ENCODE peak calls at places on chromosomes 12 and 14, in ten cellular contexts. T is amniotic stem cell; S is activated effector memory CD4-positive, alpha-beta T cell treated with Interleukin-2 at 50 U/mL for 16 hours; E is HL-60; L is HTR-8/SVneo; Q is HAP-1; M is CD4-positive, alpha-beta T cell; W is endodermal cell; D is stimulated activated CD4-positive, alpha-beta T cell treated with anti-CD3 and anti-CD28 coated beads, Interleukin-15, amount 100 ng/mL, for 1 hour; B is GF-D8. X is an unnamed sample.

GRCh38 chr12:121581681-121582439 is 1.0 kb upstream of the KDM2B start:
- DNase-seq in L (no peak), D (no peak), W (peak; percentile 72), Q (peak; percentile 12), S (no peak), B (no peak), T (peak; percentile 32), M (no peak), E (no peak), X (peak; percentile 36)

GRCh38 chr12:13386269-13387039 is 189.9 kb downstream of the EMP1 start:
- DNase-seq in L (no peak), S (no peak), W (peak; percentile 40), B (no peak), Q (no peak), E (no peak), T (no peak), D (no peak), M (no peak), X (no peak)

GRCh38 chr12:52205584-52206308 is 13.9 kb upstream of the KRT80 start:
- DNase-seq in Q (no peak), M (no peak), W (peak; percentile 42), B (no peak), E (no peak), L (no peak), S (no peak), D (no peak), T (no peak), X (no peak)

GRCh38 chr14:38389666-38390065 is 133.8 kb upstream of the CLEC14A start:
- DNase-seq in Q (no peak), L (no peak), W (no peak), B (no peak), S (no peak), T (no peak), D (no peak), E (no peak), M (no peak), X (no peak)

GRCh38 chr12:51188359-51189051 is 15.6 kb upstream of the TFCP2 start:
- DNase-seq in E (no peak), T (no peak), W (no peak), B (no peak), M (no peak), S (no peak), D (no peak), Q (no peak), L (no peak), X (no peak)

GRCh38 chr14:62674833-62675232 is 370.4 kb downstream of the KCNH5 start:
- DNase-seq in E (no peak), L (no peak), D (no peak), B (no peak), T (no peak), M (no peak), S (no peak), W (no peak), Q (no peak), X (no peak)

GRCh38 chr12:12499909-12500604 is 62.6 kb downstream of the DUSP16 start:
- DNase-seq in S (no peak), M (no peak), T (no peak), W (peak; percentile 68), E (no peak), D (no peak), L (no peak), B (no peak), Q (no peak), X (no peak)

GRCh38 chr12:27869567-27869966 is 89.5 kb upstream of the MANSC4 start:
- DNase-seq in L (no peak), T (no peak), B (no peak), M (no peak), W (no peak), D (no peak), E (no peak), Q (no peak), S (no peak), X (peak; percentile 8)

GRCh38 chr14:71354801-71355200 is 447.5 kb downstream of the PCNX1 start:
- DNase-seq in B (no peak), M (no peak), L (no peak), D (no peak), W (no peak), E (no peak), Q (no peak), T (no peak), S (no peak), X (no peak)

GRCh38 chr14:100471451-100472093 is 115.6 kb downstream of the BEGAIN start:
- DNase-seq in L (peak; percentile 35), S (no peak), M (no peak), B (no peak), T (no peak), Q (no peak), E (no peak), W (no peak), D (no peak), X (peak; percentile 13)

GRCh38 chr12:92550661-92551060 is 152.1 kb upstream of the PLEKHG7 start:
- DNase-seq in D (no peak), T (no peak), W (no peak), Q (no peak), M (no peak), L (no peak), S (no peak), E (no peak), B (no peak), X (no peak)

GRCh38 chr12:124286414-124286813 is 8.5 kb upstream of the RFLNA start:
- DNase-seq in B (no peak), S (no peak), M (no peak), W (no peak), D (no peak), E (no peak), L (no peak), Q (peak; percentile 42), T (no peak), X (no peak)

GRCh38 chr12:68482660-68483059 is 128.0 kb upstream of the RAP1B start:
- DNase-seq in L (no peak), S (no peak), W (no peak), D (no peak), T (no peak), Q (no peak), E (no peak), B (no peak), M (no peak), X (peak; percentile 20)

GRCh38 chr12:109730306-109731145 is 16.9 kb downstream of the FAM222A start:
- DNase-seq in T (no peak), Q (no peak), D (no peak), S (no peak), M (no peak), B (no peak), W (peak; percentile 41), L (no peak), E (no peak), X (no peak)

GRCh38 chr12:105538880-105539279 is 208.4 kb downstream of the C12orf75 start:
- DNase-seq in M (no peak), L (no peak), S (no peak), T (no peak), B (no peak), D (no peak), E (no peak), W (peak; percentile 33), Q (no peak), X (no peak)

GRCh38 chr14:99267871-99268775 is 3.9 kb downstream of the BCL11B start:
- DNase-seq in M (no peak), Q (no peak), E (no peak), W (peak; percentile 60), S (no peak), L (no peak), D (no peak), B (no peak), T (no peak), X (no peak)

GRCh38 chr14:64244279-64244678 is 49.9 kb downstream of the ESR2 start:
- DNase-seq in S (no peak), B (no peak), D (no peak), Q (no peak), E (no peak), T (no peak), W (no peak), M (no peak), L (no peak), X (no peak)

GRCh38 chr12:2958432-2959193 is 584 bp upstream of the TEAD4 start:
- DNase-seq in W (peak; percentile 89), S (no peak), L (peak; percentile 92), B (peak; percentile 30), Q (peak; percentile 69), E (no peak), M (no peak), T (peak; percentile 55), D (no peak), X (peak; percentile 60)

GRCh38 chr12:55679691-55680090 is 28.0 kb downstream of the ITGA7 start:
- DNase-seq in S (no peak), W (no peak), Q (no peak), B (no peak), D (no peak), M (no peak), E (no peak), T (no peak), L (no peak), X (no peak)

GRCh38 chr14:102917469-102918211 is 4.8 kb upstream of the AMN start:
- DNase-seq in Q (peak; percentile 46), E (no peak), W (peak; percentile 92), T (no peak), D (peak; percentile 47), L (peak; percentile 80), B (no peak), S (peak; percentile 40), M (peak; percentile 54), X (peak; percentile 61)

GRCh38 chr14:94890755-94891154 is 120.8 kb upstream of the GSC start:
- DNase-seq in T (no peak), D (no peak), S (no peak), M (no peak), E (no peak), Q (no peak), W (no peak), B (no peak), L (no peak), X (no peak)

GRCh38 chr14:87944987-87945604 is 47.9 kb downstream of the GALC start:
- DNase-seq in T (no peak), E (peak; percentile 1), M (no peak), Q (peak; percentile 51), W (no peak), D (no peak), L (no peak), S (no peak), B (no peak), X (no peak)

GRCh38 chr14:103427485-103428443 is 42.5 kb downstream of the MARK3 start:
- DNase-seq in T (no peak), E (no peak), D (no peak), B (no peak), M (no peak), W (peak; percentile 82), S (no peak), Q (no peak), L (no peak), X (no peak)

GRCh38 chr12:13595536-13596450 is 385.6 kb downstream of the GRIN2B start:
- DNase-seq in M (no peak), D (no peak), B (no peak), W (peak; percentile 61), L (no peak), Q (no peak), T (no peak), S (no peak), E (no peak), X (no peak)

GRCh38 chr14:92677087-92677668 is 71.2 kb downstream of the LGMN start:
- DNase-seq in B (no peak), Q (no peak), E (no peak), L (no peak), T (no peak), S (no peak), D (no peak), M (no peak), W (no peak), X (peak; percentile 25)

GRCh38 chr14:54106802-54107377 is 150.3 kb upstream of the BMP4 start:
- DNase-seq in L (peak; percentile 14), T (no peak), S (no peak), B (no peak), Q (no peak), M (no peak), E (no peak), D (no peak), W (no peak), X (no peak)

GRCh38 chr14:68512088-68512487 is 280.8 kb downstream of the ZFP36L1 start:
- DNase-seq in T (no peak), D (no peak), W (no peak), B (no peak), Q (no peak), L (no peak), M (no peak), E (no peak), S (no peak), X (no peak)

GRCh38 chr14:89139404-89140247 is 277.4 kb downstream of the FOXN3 start:
- DNase-seq in D (no peak), W (peak; percentile 74), E (no peak), T (no peak), M (no peak), S (no peak), B (no peak), L (no peak), Q (peak; percentile 90), X (peak; percentile 36)

X was measured in upper lobe of left lung.